ENCODE peak calls at places on chromosome 20, in four cellular contexts. One of them, this sample, is unnamed.

GRCh38 chr20:63287697-63288580 is 5.0 kb upstream of the COL20A1 start:
- DNase-seq in HS-5: no peak
- DNase-seq in stimulated activated CD4-positive, alpha-beta T cell treated with anti-CD3 and anti-CD28 coated beads, Interleukin-12 subunit alpha, Interleukin-12 subunit beta, amount 100 ng/mL, for 4 hours: no peak
- DNase-seq in esophagus muscularis mucosa: no peak
- DNase-seq in this sample: no peak

GRCh38 chr20:47454298-47455132 is 47.2 kb upstream of the NCOA3 start:
- DNase-seq in HS-5: no peak
- DNase-seq in stimulated activated CD4-positive, alpha-beta T cell treated with anti-CD3 and anti-CD28 coated beads, Interleukin-12 subunit alpha, Interleukin-12 subunit beta, amount 100 ng/mL, for 4 hours: no peak
- DNase-seq in esophagus muscularis mucosa: no peak
- DNase-seq in this sample: no peak

GRCh38 chr20:63309261-63310071 is 16.5 kb downstream of the COL20A1 start:
- DNase-seq in esophagus muscularis mucosa: no peak
- DNase-seq in HS-5: no peak
- DNase-seq in stimulated activated CD4-positive, alpha-beta T cell treated with anti-CD3 and anti-CD28 coated beads, Interleukin-12 subunit alpha, Interleukin-12 subunit beta, amount 100 ng/mL, for 4 hours: no peak
- DNase-seq in this sample: no peak

GRCh38 chr20:40668449-40669228 is 20.4 kb downstream of the MAFB start:
- DNase-seq in esophagus muscularis mucosa: no peak
- DNase-seq in HS-5: no peak
- DNase-seq in stimulated activated CD4-positive, alpha-beta T cell treated with anti-CD3 and anti-CD28 coated beads, Interleukin-12 subunit alpha, Interleukin-12 subunit beta, amount 100 ng/mL, for 4 hours: no peak
- DNase-seq in this sample: no peak

GRCh38 chr20:4722993-4723392 is 1.3 kb downstream of the PRND start:
- DNase-seq in HS-5: no peak
- DNase-seq in esophagus muscularis mucosa: no peak
- DNase-seq in stimulated activated CD4-positive, alpha-beta T cell treated with anti-CD3 and anti-CD28 coated beads, Interleukin-12 subunit alpha, Interleukin-12 subunit beta, amount 100 ng/mL, for 4 hours: no peak
- DNase-seq in this sample: no peak

GRCh38 chr20:15065794-15066193 is 728.4 kb upstream of the FLRT3 start:
- DNase-seq in stimulated activated CD4-positive, alpha-beta T cell treated with anti-CD3 and anti-CD28 coated beads, Interleukin-12 subunit alpha, Interleukin-12 subunit beta, amount 100 ng/mL, for 4 hours: no peak
- DNase-seq in HS-5: no peak
- DNase-seq in esophagus muscularis mucosa: no peak
- DNase-seq in this sample: no peak

GRCh38 chr20:2006452-2007381 is 12.9 kb upstream of the PDYN start:
- DNase-seq in stimulated activated CD4-positive, alpha-beta T cell treated with anti-CD3 and anti-CD28 coated beads, Interleukin-12 subunit alpha, Interleukin-12 subunit beta, amount 100 ng/mL, for 4 hours: peak; percentile 6
- DNase-seq in esophagus muscularis mucosa: no peak
- DNase-seq in HS-5: no peak
- DNase-seq in this sample: peak; percentile 21

GRCh38 chr20:10110151-10110550 is 75.4 kb downstream of the ANKEF1 start:
- DNase-seq in HS-5: no peak
- DNase-seq in esophagus muscularis mucosa: no peak
- DNase-seq in stimulated activated CD4-positive, alpha-beta T cell treated with anti-CD3 and anti-CD28 coated beads, Interleukin-12 subunit alpha, Interleukin-12 subunit beta, amount 100 ng/mL, for 4 hours: no peak
- DNase-seq in this sample: no peak

GRCh38 chr20:17941087-17941825 is 27.3 kb downstream of the SNX5 start:
- DNase-seq in HS-5: no peak
- DNase-seq in stimulated activated CD4-positive, alpha-beta T cell treated with anti-CD3 and anti-CD28 coated beads, Interleukin-12 subunit alpha, Interleukin-12 subunit beta, amount 100 ng/mL, for 4 hours: no peak
- DNase-seq in esophagus muscularis mucosa: no peak
- DNase-seq in this sample: no peak

GRCh38 chr20:6956056-6956455 is 188.6 kb downstream of the BMP2 start:
- DNase-seq in stimulated activated CD4-positive, alpha-beta T cell treated with anti-CD3 and anti-CD28 coated beads, Interleukin-12 subunit alpha, Interleukin-12 subunit beta, amount 100 ng/mL, for 4 hours: no peak
- DNase-seq in esophagus muscularis mucosa: no peak
- DNase-seq in HS-5: no peak
- DNase-seq in this sample: no peak

GRCh38 chr20:57655812-57656161 is 35.6 kb upstream of the ZBP1 start:
- DNase-seq in esophagus muscularis mucosa: peak; percentile 91
- DNase-seq in HS-5: no peak
- DNase-seq in stimulated activated CD4-positive, alpha-beta T cell treated with anti-CD3 and anti-CD28 coated beads, Interleukin-12 subunit alpha, Interleukin-12 subunit beta, amount 100 ng/mL, for 4 hours: no peak
- DNase-seq in this sample: no peak

GRCh38 chr20:9081423-9081966 is 12.6 kb downstream of the PLCB4 start:
- DNase-seq in HS-5: no peak
- DNase-seq in stimulated activated CD4-positive, alpha-beta T cell treated with anti-CD3 and anti-CD28 coated beads, Interleukin-12 subunit alpha, Interleukin-12 subunit beta, amount 100 ng/mL, for 4 hours: no peak
- DNase-seq in esophagus muscularis mucosa: no peak
- DNase-seq in this sample: no peak

GRCh38 chr20:9344080-9344920 is 170.1 kb upstream of the LAMP5 start:
- DNase-seq in stimulated activated CD4-positive, alpha-beta T cell treated with anti-CD3 and anti-CD28 coated beads, Interleukin-12 subunit alpha, Interleukin-12 subunit beta, amount 100 ng/mL, for 4 hours: no peak
- DNase-seq in HS-5: no peak
- DNase-seq in esophagus muscularis mucosa: no peak
- DNase-seq in this sample: no peak

GRCh38 chr20:19313342-19314069 is 101.1 kb downstream of the SLC24A3 start:
- DNase-seq in HS-5: no peak
- DNase-seq in esophagus muscularis mucosa: no peak
- DNase-seq in stimulated activated CD4-positive, alpha-beta T cell treated with anti-CD3 and anti-CD28 coated beads, Interleukin-12 subunit alpha, Interleukin-12 subunit beta, amount 100 ng/mL, for 4 hours: no peak
- DNase-seq in this sample: no peak

GRCh38 chr20:57622579-57623381 is 2.6 kb upstream of the ZBP1 start:
- DNase-seq in esophagus muscularis mucosa: no peak
- DNase-seq in stimulated activated CD4-positive, alpha-beta T cell treated with anti-CD3 and anti-CD28 coated beads, Interleukin-12 subunit alpha, Interleukin-12 subunit beta, amount 100 ng/mL, for 4 hours: peak; percentile 61
- DNase-seq in HS-5: peak; percentile 35
- DNase-seq in this sample: peak; percentile 31

GRCh38 chr20:63525185-63525584 is 4.6 kb downstream of the PPDPF start:
- DNase-seq in HS-5: no peak
- DNase-seq in stimulated activated CD4-positive, alpha-beta T cell treated with anti-CD3 and anti-CD28 coated beads, Interleukin-12 subunit alpha, Interleukin-12 subunit beta, amount 100 ng/mL, for 4 hours: no peak
- DNase-seq in esophagus muscularis mucosa: no peak
- DNase-seq in this sample: no peak

GRCh38 chr20:43949741-43950618 is 35.3 kb downstream of the TOX2 start:
- DNase-seq in esophagus muscularis mucosa: no peak
- DNase-seq in HS-5: no peak
- DNase-seq in stimulated activated CD4-positive, alpha-beta T cell treated with anti-CD3 and anti-CD28 coated beads, Interleukin-12 subunit alpha, Interleukin-12 subunit beta, amount 100 ng/mL, for 4 hours: peak; percentile 50
- DNase-seq in this sample: no peak

GRCh38 chr20:39627765-39628164 is 665.6 kb downstream of the DHX35 start:
- DNase-seq in stimulated activated CD4-positive, alpha-beta T cell treated with anti-CD3 and anti-CD28 coated beads, Interleukin-12 subunit alpha, Interleukin-12 subunit beta, amount 100 ng/mL, for 4 hours: no peak
- DNase-seq in esophagus muscularis mucosa: peak; percentile 19
- DNase-seq in HS-5: no peak
- DNase-seq in this sample: no peak

GRCh38 chr20:50572922-50573777 is 63.0 kb downstream of the PTPN1 start:
- DNase-seq in esophagus muscularis mucosa: no peak
- DNase-seq in stimulated activated CD4-positive, alpha-beta T cell treated with anti-CD3 and anti-CD28 coated beads, Interleukin-12 subunit alpha, Interleukin-12 subunit beta, amount 100 ng/mL, for 4 hours: no peak
- DNase-seq in HS-5: peak; percentile 91
- DNase-seq in this sample: no peak

GRCh38 chr20:9021699-9022098 is 47.2 kb upstream of the PLCB4 start:
- DNase-seq in HS-5: no peak
- DNase-seq in stimulated activated CD4-positive, alpha-beta T cell treated with anti-CD3 and anti-CD28 coated beads, Interleukin-12 subunit alpha, Interleukin-12 subunit beta, amount 100 ng/mL, for 4 hours: no peak
- DNase-seq in esophagus muscularis mucosa: no peak
- DNase-seq in this sample: no peak

GRCh38 chr20:6660441-6660840 is 107.0 kb upstream of the BMP2 start:
- DNase-seq in HS-5: no peak
- DNase-seq in esophagus muscularis mucosa: peak; percentile 68
- DNase-seq in stimulated activated CD4-positive, alpha-beta T cell treated with anti-CD3 and anti-CD28 coated beads, Interleukin-12 subunit alpha, Interleukin-12 subunit beta, amount 100 ng/mL, for 4 hours: no peak
- DNase-seq in this sample: no peak

GRCh38 chr20:64106981-64107735 is at the start of gene NPBWR2:
- DNase-seq in stimulated activated CD4-positive, alpha-beta T cell treated with anti-CD3 and anti-CD28 coated beads, Interleukin-12 subunit alpha, Interleukin-12 subunit beta, amount 100 ng/mL, for 4 hours: no peak
- DNase-seq in esophagus muscularis mucosa: no peak
- DNase-seq in HS-5: no peak
- DNase-seq in this sample: no peak

GRCh38 chr20:58719971-58720371 is 27.4 kb downstream of the NPEPL1 start:
- DNase-seq in HS-5: no peak
- DNase-seq in stimulated activated CD4-positive, alpha-beta T cell treated with anti-CD3 and anti-CD28 coated beads, Interleukin-12 subunit alpha, Interleukin-12 subunit beta, amount 100 ng/mL, for 4 hours: no peak
- DNase-seq in esophagus muscularis mucosa: peak; percentile 64
- DNase-seq in this sample: no peak